ENCODE peak calls at places on chromosomes 4 and X, in five cellular contexts. One of them, this sample, is unnamed.
A peak's percentile ranks its signal among the peaks of the same experiment; 100 is the strongest.

GRCh38 chrX:107574711-107575110 is 53.6 kb upstream of the PRPS1 start:
- DNase-seq in small intestine: no peak
- DNase-seq in endothelial cell of umbilical vein: no peak
- DNase-seq in epithelial cell of esophagus: peak; percentile 7
- DNase-seq in GM23248: peak; percentile 79
- DNase-seq in this sample: no peak

GRCh38 chrX:57286507-57287251 is at the start of gene FAAH2:
- DNase-seq in epithelial cell of esophagus: peak; percentile 95
- DNase-seq in small intestine: peak; percentile 78
- DNase-seq in GM23248: no peak
- DNase-seq in endothelial cell of umbilical vein: peak; percentile 1
- DNase-seq in this sample: no peak

GRCh38 chr4:74325886-74326285 is 17.6 kb downstream of the EPGN start:
- DNase-seq in GM23248: no peak
- DNase-seq in endothelial cell of umbilical vein: no peak
- DNase-seq in epithelial cell of esophagus: no peak
- DNase-seq in small intestine: no peak
- DNase-seq in this sample: no peak

GRCh38 chr4:89111833-89112563 is 665 bp downstream of the TIGD2 start:
- DNase-seq in GM23248: peak; percentile 94
- DNase-seq in epithelial cell of esophagus: peak; percentile 99
- DNase-seq in small intestine: peak; percentile 82
- DNase-seq in endothelial cell of umbilical vein: peak; percentile 12
- DNase-seq in this sample: peak; percentile 97

GRCh38 chrX:30373479-30373878 is 64.3 kb upstream of the NR0B1 start:
- DNase-seq in GM23248: no peak
- DNase-seq in epithelial cell of esophagus: no peak
- DNase-seq in small intestine: no peak
- DNase-seq in endothelial cell of umbilical vein: no peak
- DNase-seq in this sample: no peak

GRCh38 chr4:115986573-115986972 is 873.2 kb upstream of the NDST4 start:
- DNase-seq in epithelial cell of esophagus: no peak
- DNase-seq in small intestine: no peak
- DNase-seq in endothelial cell of umbilical vein: no peak
- DNase-seq in GM23248: no peak
- DNase-seq in this sample: no peak

GRCh38 chrX:6226646-6227444 is 1.8 kb downstream of the NLGN4X start:
- DNase-seq in small intestine: no peak
- DNase-seq in epithelial cell of esophagus: no peak
- DNase-seq in GM23248: no peak
- DNase-seq in endothelial cell of umbilical vein: no peak
- DNase-seq in this sample: no peak

GRCh38 chrX:75997692-75998091 is 175.2 kb upstream of the PBDC1 start:
- DNase-seq in GM23248: no peak
- DNase-seq in epithelial cell of esophagus: no peak
- DNase-seq in endothelial cell of umbilical vein: no peak
- DNase-seq in small intestine: no peak
- DNase-seq in this sample: no peak

GRCh38 chr4:1413221-1413663 is 7.0 kb upstream of the NKX1-1 start:
- DNase-seq in small intestine: no peak
- DNase-seq in GM23248: no peak
- DNase-seq in endothelial cell of umbilical vein: no peak
- DNase-seq in epithelial cell of esophagus: no peak
- DNase-seq in this sample: no peak

GRCh38 chr4:112910109-112910736 is 139.2 kb upstream of the ANK2 start:
- DNase-seq in small intestine: no peak
- DNase-seq in epithelial cell of esophagus: no peak
- DNase-seq in endothelial cell of umbilical vein: no peak
- DNase-seq in GM23248: peak; percentile 70
- DNase-seq in this sample: peak; percentile 84

GRCh38 chr4:2763511-2763967 is 7.4 kb upstream of the TNIP2 start:
- DNase-seq in epithelial cell of esophagus: no peak
- DNase-seq in endothelial cell of umbilical vein: no peak
- DNase-seq in GM23248: peak; percentile 84
- DNase-seq in small intestine: no peak
- DNase-seq in this sample: no peak

GRCh38 chr4:124151031-124151430 is 561.5 kb downstream of the ANKRD50 start:
- DNase-seq in small intestine: no peak
- DNase-seq in endothelial cell of umbilical vein: no peak
- DNase-seq in epithelial cell of esophagus: no peak
- DNase-seq in GM23248: peak; percentile 26
- DNase-seq in this sample: no peak

GRCh38 chrX:13091111-13091765 is 46.8 kb upstream of the FAM9C start:
- DNase-seq in endothelial cell of umbilical vein: no peak
- DNase-seq in GM23248: no peak
- DNase-seq in small intestine: peak; percentile 47
- DNase-seq in epithelial cell of esophagus: no peak
- DNase-seq in this sample: peak; percentile 20

GRCh38 chrX:1165535-1166196 is 46.8 kb downstream of the CRLF2 start:
- DNase-seq in small intestine: no peak
- DNase-seq in epithelial cell of esophagus: no peak
- DNase-seq in GM23248: peak; percentile 33
- DNase-seq in endothelial cell of umbilical vein: no peak
- DNase-seq in this sample: peak; percentile 12

GRCh38 chr4:128068927-128069326 is 7.8 kb downstream of the LARP1B start:
- DNase-seq in small intestine: peak; percentile 25
- DNase-seq in endothelial cell of umbilical vein: peak; percentile 40
- DNase-seq in epithelial cell of esophagus: peak; percentile 50
- DNase-seq in GM23248: peak; percentile 35
- DNase-seq in this sample: peak; percentile 56

GRCh38 chr4:25779021-25779420 is 83.8 kb downstream of the SEL1L3 start:
- DNase-seq in GM23248: peak; percentile 58
- DNase-seq in epithelial cell of esophagus: peak; percentile 89
- DNase-seq in small intestine: no peak
- DNase-seq in endothelial cell of umbilical vein: no peak
- DNase-seq in this sample: no peak

GRCh38 chr4:1113311-1114009 is at the start of gene RNF212:
- DNase-seq in endothelial cell of umbilical vein: peak; percentile 23
- DNase-seq in epithelial cell of esophagus: no peak
- DNase-seq in small intestine: no peak
- DNase-seq in GM23248: peak; percentile 61
- DNase-seq in this sample: peak; percentile 6

GRCh38 chrX:24528605-24529004 is 63.5 kb downstream of the PDK3 start:
- DNase-seq in small intestine: no peak
- DNase-seq in epithelial cell of esophagus: no peak
- DNase-seq in endothelial cell of umbilical vein: no peak
- DNase-seq in GM23248: no peak
- DNase-seq in this sample: no peak

GRCh38 chr4:26864904-26865303 is 4.3 kb downstream of the STIM2 start:
- DNase-seq in small intestine: peak; percentile 76
- DNase-seq in GM23248: no peak
- DNase-seq in endothelial cell of umbilical vein: peak; percentile 9
- DNase-seq in epithelial cell of esophagus: no peak
- DNase-seq in this sample: no peak
- H3K4me3 ChIP-seq in small intestine: no peak overlapping the region
- H3K4me3 ChIP-seq in GM23248: no peak overlapping the region
- H3K4me3 ChIP-seq in endothelial cell of umbilical vein: no peak overlapping the region
- H3K4me3 ChIP-seq in epithelial cell of esophagus: no peak overlapping the region
- H3K4me3 ChIP-seq in this sample: no peak overlapping the region

DNA sequence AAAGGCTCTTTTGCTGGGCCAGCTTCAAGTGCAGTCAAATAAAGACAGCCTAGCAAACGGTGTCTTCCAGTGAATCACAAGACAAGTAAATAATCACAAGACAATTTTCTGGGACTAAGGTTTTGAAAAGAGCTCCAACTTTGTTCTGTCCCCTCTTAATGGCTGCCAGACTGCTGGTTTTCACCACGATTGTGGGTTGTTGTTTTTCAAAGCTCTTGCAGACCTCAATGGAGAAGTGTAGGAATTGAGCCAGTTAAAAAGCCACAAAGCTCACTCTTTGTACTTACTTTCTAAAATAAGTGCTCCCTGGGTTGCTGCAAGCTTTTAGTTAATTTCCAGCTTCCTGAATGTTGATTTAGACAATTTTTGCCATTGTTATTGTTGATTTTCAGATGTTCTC is 405.8 kb upstream of the HTR2C start:
- DNase-seq in epithelial cell of esophagus: no peak
- DNase-seq in small intestine: no peak
- DNase-seq in endothelial cell of umbilical vein: no peak
- DNase-seq in GM23248: no peak
- DNase-seq in this sample: no peak
- H3K4me3 ChIP-seq in epithelial cell of esophagus: no peak overlapping the region
- H3K4me3 ChIP-seq in small intestine: no peak overlapping the region
- H3K4me3 ChIP-seq in endothelial cell of umbilical vein: no peak overlapping the region
- H3K4me3 ChIP-seq in GM23248: no peak overlapping the region
- H3K4me3 ChIP-seq in this sample: no peak overlapping the region

GRCh38 chr4:184028571-184028996 is 123.5 kb downstream of the STOX2 start:
- DNase-seq in small intestine: no peak
- DNase-seq in endothelial cell of umbilical vein: no peak
- DNase-seq in GM23248: no peak
- DNase-seq in epithelial cell of esophagus: no peak
- DNase-seq in this sample: no peak
- H3K4me3 ChIP-seq in small intestine: peak overlapping the region; percentile 6
- H3K4me3 ChIP-seq in endothelial cell of umbilical vein: no peak overlapping the region
- H3K4me3 ChIP-seq in GM23248: no peak overlapping the region
- H3K4me3 ChIP-seq in epithelial cell of esophagus: no peak overlapping the region
- H3K4me3 ChIP-seq in this sample: no peak overlapping the region

DNA sequence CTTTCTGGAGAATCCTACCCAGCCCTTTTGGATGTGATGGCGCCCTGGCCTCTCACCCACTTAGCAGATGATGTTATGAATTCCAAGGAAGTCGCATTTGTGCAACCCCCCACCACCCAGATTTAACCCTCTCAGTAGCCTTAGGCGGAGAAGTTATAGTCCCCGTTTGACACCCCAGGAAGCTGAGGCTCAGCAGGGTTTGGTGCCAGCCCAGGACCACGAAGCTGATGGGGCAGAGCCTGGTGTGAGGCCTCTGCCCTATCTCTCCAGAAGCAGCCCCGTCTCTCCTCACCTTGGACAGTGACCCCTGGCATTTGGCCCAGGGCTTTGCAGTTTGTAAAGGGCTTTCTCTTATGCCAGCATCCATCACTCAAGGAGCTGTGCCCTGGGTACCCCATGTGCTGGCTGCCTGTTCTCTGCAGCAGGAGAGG is 1.1 kb downstream of the WFS1 start:
- DNase-seq in epithelial cell of esophagus: no peak
- DNase-seq in small intestine: peak; percentile 47
- DNase-seq in endothelial cell of umbilical vein: peak; percentile 14
- DNase-seq in GM23248: peak; percentile 46
- DNase-seq in this sample: peak; percentile 27
- H3K4me3 ChIP-seq in epithelial cell of esophagus: peak overlapping the region; percentile 23
- H3K4me3 ChIP-seq in small intestine: peak overlapping the region; percentile 96
- H3K4me3 ChIP-seq in endothelial cell of umbilical vein: peak overlapping the region; percentile 29
- H3K4me3 ChIP-seq in GM23248: peak overlapping the region; percentile 86
- H3K4me3 ChIP-seq in this sample: peak overlapping the region; percentile 79

DNA sequence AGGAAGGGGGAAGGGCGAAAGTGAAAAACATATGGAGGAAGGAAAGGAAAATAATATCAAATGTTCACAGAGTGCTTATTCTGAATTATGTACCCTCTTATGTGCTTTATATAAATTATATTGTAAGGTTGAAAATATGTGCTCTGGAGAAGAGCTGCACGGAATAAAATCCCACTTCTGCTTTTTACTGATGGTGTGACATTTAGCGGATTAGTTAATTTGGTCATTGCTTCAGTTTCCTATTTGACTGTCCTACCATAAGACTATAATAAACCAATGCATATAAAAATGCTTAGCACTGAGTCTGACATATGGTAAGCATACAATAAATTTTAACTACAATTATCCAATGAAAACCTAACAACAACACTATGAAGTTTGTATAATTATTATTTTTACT is 86.2 kb downstream of the NPFFR2 start:
- DNase-seq in small intestine: no peak
- DNase-seq in epithelial cell of esophagus: no peak
- DNase-seq in GM23248: no peak
- DNase-seq in endothelial cell of umbilical vein: no peak
- DNase-seq in this sample: no peak
- H3K4me3 ChIP-seq in small intestine: no peak overlapping the region
- H3K4me3 ChIP-seq in epithelial cell of esophagus: no peak overlapping the region
- H3K4me3 ChIP-seq in GM23248: no peak overlapping the region
- H3K4me3 ChIP-seq in endothelial cell of umbilical vein: no peak overlapping the region
- H3K4me3 ChIP-seq in this sample: no peak overlapping the region

GRCh38 chrX:68699960-68700746 is 52.7 kb downstream of the STARD8 start:
- DNase-seq in GM23248: peak; percentile 81
- DNase-seq in small intestine: peak; percentile 30
- DNase-seq in endothelial cell of umbilical vein: peak; percentile 59
- DNase-seq in epithelial cell of esophagus: peak; percentile 22
- DNase-seq in this sample: peak; percentile 47
- H3K4me3 ChIP-seq in GM23248: no peak overlapping the region
- H3K4me3 ChIP-seq in small intestine: no peak overlapping the region
- H3K4me3 ChIP-seq in endothelial cell of umbilical vein: no peak overlapping the region
- H3K4me3 ChIP-seq in epithelial cell of esophagus: no peak overlapping the region
- H3K4me3 ChIP-seq in this sample: no peak overlapping the region

DNA sequence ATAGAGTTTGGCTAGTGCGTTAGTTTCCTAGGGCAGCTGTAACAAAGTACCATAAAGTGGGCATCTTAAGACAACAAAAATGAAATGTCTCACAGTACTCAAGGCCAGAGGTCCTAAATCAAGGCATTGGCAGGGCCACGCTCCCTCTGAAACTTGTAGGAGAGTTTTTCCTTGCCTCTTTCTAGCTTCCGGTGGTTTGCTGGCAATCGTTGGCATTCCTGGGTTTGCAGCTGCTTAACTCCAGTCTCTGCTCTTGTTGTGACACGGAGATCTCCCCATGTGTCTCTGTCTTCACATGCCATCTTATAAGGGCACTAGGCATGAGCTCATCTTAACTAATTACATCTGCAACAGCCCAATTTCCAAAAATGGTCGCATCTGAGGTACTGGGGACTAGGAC is 362.0 kb upstream of the BOD1L1 start:
- DNase-seq in small intestine: no peak
- DNase-seq in epithelial cell of esophagus: peak; percentile 36
- DNase-seq in endothelial cell of umbilical vein: no peak
- DNase-seq in GM23248: peak; percentile 42
- DNase-seq in this sample: peak; percentile 35
- H3K4me3 ChIP-seq in small intestine: no peak overlapping the region
- H3K4me3 ChIP-seq in epithelial cell of esophagus: no peak overlapping the region
- H3K4me3 ChIP-seq in endothelial cell of umbilical vein: no peak overlapping the region
- H3K4me3 ChIP-seq in GM23248: peak overlapping the region; percentile 19
- H3K4me3 ChIP-seq in this sample: no peak overlapping the region

This sample was measured in fibroblast of pulmonary artery.